ENCODE peak calls at places on chromosome 21, in seven cellular contexts. E, G, A, X, P, D and Y are unnamed samples.

GRCh38 chr21:44265734-44266270 is 4.1 kb upstream of the DNMT3L start:
- DNase-seq in E (no peak), G (no peak), A (no peak), X (no peak), P (no peak), D (no peak), Y (peak)

GRCh38 chr21:46625759-46626158 is 9.7 kb upstream of the PRMT2 start:
- DNase-seq in E (no peak), G (no peak), A (no peak), X (no peak), P (no peak), D (no peak), Y (no peak)

GRCh38 chr21:22961248-22961647 is 1963.0 kb downstream of the NCAM2 start:
- DNase-seq in E (no peak), G (no peak), A (no peak), X (no peak), P (no peak), D (no peak), Y (no peak)

GRCh38 chr21:15406791-15407190 is 323.0 kb upstream of the USP25 start:
- DNase-seq in E (peak), G (no peak), A (no peak), X (no peak), P (no peak), D (no peak), Y (no peak)

GRCh38 chr21:42781150-42781980 is 98.0 kb downstream of the WDR4 start:
- DNase-seq in E (peak), G (no peak), A (peak), X (no peak), P (no peak), D (no peak), Y (no peak)

GRCh38 chr21:42120056-42120903 is 49.2 kb downstream of the UMODL1 start:
- DNase-seq in E (no peak), G (no peak), A (no peak), X (no peak), P (no peak), D (no peak), Y (no peak)

GRCh38 chr21:39429445-39429844 is 16.1 kb downstream of the LCA5L start:
- DNase-seq in E (no peak), G (no peak), A (no peak), X (no peak), P (no peak), D (no peak), Y (no peak)

GRCh38 chr21:42373181-42373907 is 7.0 kb upstream of the TFF1 start:
- DNase-seq in E (no peak), G (no peak), A (no peak), X (no peak), P (no peak), D (peak), Y (no peak)

GRCh38 chr21:17492415-17493168 is 20.3 kb upstream of the CXADR start:
- DNase-seq in E (no peak), G (no peak), A (no peak), X (no peak), P (no peak), D (no peak), Y (no peak)

GRCh38 chr21:14918542-14918941 is 146.3 kb downstream of the NRIP1 start:
- DNase-seq in E (no peak), G (no peak), A (no peak), X (no peak), P (no peak), D (no peak), Y (no peak)

GRCh38 chr21:36904093-36904666 is 62.3 kb downstream of the HLCS start:
- DNase-seq in E (no peak), G (no peak), A (no peak), X (no peak), P (no peak), D (no peak), Y (no peak)

GRCh38 chr21:17128132-17128531 is 384.7 kb upstream of the CXADR start:
- DNase-seq in E (no peak), G (no peak), A (peak), X (no peak), P (no peak), D (no peak), Y (no peak)

GRCh38 chr21:42461881-42462877 is 33.8 kb downstream of the RSPH1 start:
- DNase-seq in E (peak), G (no peak), A (no peak), X (no peak), P (no peak), D (no peak), Y (no peak)

GRCh38 chr21:43374228-43374885 is 52.6 kb downstream of the SIK1 start:
- DNase-seq in E (no peak), G (no peak), A (no peak), X (no peak), P (no peak), D (no peak), Y (peak)

GRCh38 chr21:14968029-14968428 is 96.8 kb downstream of the NRIP1 start:
- DNase-seq in E (no peak), G (no peak), A (no peak), X (no peak), P (no peak), D (no peak), Y (no peak)

GRCh38 chr21:42158846-42159245 is 60.1 kb upstream of the ABCG1 start:
- DNase-seq in E (no peak), G (no peak), A (no peak), X (no peak), P (no peak), D (no peak), Y (no peak)

GRCh38 chr21:26965567-26966359 is 1.1 kb downstream of the ADAMTS5 start:
- DNase-seq in E (peak), G (no peak), A (peak), X (no peak), P (peak), D (peak), Y (peak)

GRCh38 chr21:23740463-23740862 is 1866.8 kb downstream of the MRPL39 start:
- DNase-seq in E (no peak), G (no peak), A (no peak), X (no peak), P (no peak), D (no peak), Y (no peak)

GRCh38 chr21:37557261-37557950 is 190.8 kb downstream of the DYRK1A start:
- DNase-seq in E (no peak), G (no peak), A (no peak), X (no peak), P (no peak), D (no peak), Y (no peak)

GRCh38 chr21:42552407-42553336 is 39.0 kb downstream of the SLC37A1 start:
- DNase-seq in E (no peak), G (no peak), A (no peak), X (no peak), P (no peak), D (peak), Y (no peak)

GRCh38 chr21:17967319-17967718 is 148.2 kb upstream of the C21orf91 start:
- DNase-seq in E (no peak), G (no peak), A (no peak), X (no peak), P (no peak), D (no peak), Y (no peak)

GRCh38 chr21:42466700-42467612 is 29.1 kb downstream of the RSPH1 start:
- DNase-seq in E (peak), G (no peak), A (no peak), X (no peak), P (peak), D (no peak), Y (no peak)

GRCh38 chr21:36860736-36861594 is 105.5 kb downstream of the HLCS start:
- DNase-seq in E (peak), G (no peak), A (no peak), X (no peak), P (peak), D (no peak), Y (no peak)

GRCh38 chr21:14686466-14687276 is 140.6 kb upstream of the SAMSN1 start:
- DNase-seq in E (no peak), G (no peak), A (no peak), X (no peak), P (no peak), D (no peak), Y (no peak)

GRCh38 chr21:41171210-41171609 is 3.2 kb downstream of the BACE2 start:
- DNase-seq in E (peak), G (no peak), A (no peak), X (no peak), P (no peak), D (peak), Y (no peak)

GRCh38 chr21:41828884-41829360 is 50.2 kb downstream of the PRDM15 start:
- DNase-seq in E (no peak), G (no peak), A (no peak), X (no peak), P (no peak), D (no peak), Y (no peak)

GRCh38 chr21:16587141-16587570 is 857.4 kb downstream of the USP25 start:
- DNase-seq in E (peak), G (peak), A (peak), X (no peak), P (peak), D (peak), Y (peak)

GRCh38 chr21:28758042-28758882 is 234.4 kb downstream of the LTN1 start:
- DNase-seq in E (no peak), G (no peak), A (no peak), X (no peak), P (no peak), D (no peak), Y (no peak)

GRCh38 chr21:28752131-28752530 is 240.5 kb downstream of the LTN1 start:
- DNase-seq in E (no peak), G (no peak), A (no peak), X (no peak), P (no peak), D (no peak), Y (no peak)

GRCh38 chr21:28754127-28754611 is 238.5 kb downstream of the LTN1 start:
- DNase-seq in E (no peak), G (no peak), A (no peak), X (no peak), P (peak), D (peak), Y (peak)

GRCh38 chr21:28758883-28759242 is 233.8 kb downstream of the LTN1 start:
- DNase-seq in E (no peak), G (no peak), A (no peak), X (no peak), P (no peak), D (no peak), Y (no peak)

DNA sequence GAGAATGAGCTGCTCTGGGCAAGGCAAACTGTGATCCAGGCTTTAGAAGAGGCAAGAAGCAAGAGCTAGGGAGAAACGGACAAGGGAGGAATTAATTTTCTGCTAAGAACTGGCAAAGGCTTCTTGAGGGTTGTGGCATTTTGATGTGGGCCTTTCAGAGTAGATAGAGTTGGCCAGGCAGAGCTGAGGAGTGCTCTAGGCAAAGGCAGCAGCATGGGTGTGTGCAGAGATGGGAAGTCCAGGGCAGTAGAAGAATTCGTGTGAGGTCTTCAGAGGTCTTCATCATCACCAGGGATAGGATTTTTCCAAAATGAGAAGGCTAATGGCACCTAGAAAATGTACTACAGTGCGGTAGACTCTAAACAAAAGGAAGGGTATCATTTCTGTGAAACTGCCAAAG is 237.8 kb downstream of the LTN1 start:
- DNase-seq in E (no peak), G (no peak), A (no peak), X (no peak), P (no peak), D (no peak), Y (no peak)
- H3K27ac ChIP-seq in E (no peak), G (peak), A (no peak), X (no peak), P (no peak), D (peak), Y (peak)

GRCh38 chr21:32727478-32727727 is 410 bp downstream of the SYNJ1 start:
- DNase-seq in E (peak), G (no peak), A (no peak), X (no peak), P (no peak), D (peak), Y (no peak)

GRCh38 chr21:32732544-32732943 is 4.7 kb upstream of the SYNJ1 start:
- DNase-seq in E (no peak), G (no peak), A (no peak), X (no peak), P (no peak), D (no peak), Y (no peak)

GRCh38 chr21:32726742-32727477 is 903 bp downstream of the SYNJ1 start:
- DNase-seq in E (no peak), G (no peak), A (no peak), X (no peak), P (peak), D (no peak), Y (no peak)

GRCh38 chr21:32727728-32728454 is at the start of gene SYNJ1:
- DNase-seq in E (peak), G (peak), A (peak), X (peak), P (peak), D (peak), Y (peak)

GRCh38 chr21:32728455-32729237 is 833 bp upstream of the SYNJ1 start:
- DNase-seq in E (no peak), G (no peak), A (no peak), X (no peak), P (no peak), D (no peak), Y (no peak)
- H3K27ac ChIP-seq in E (peak), G (peak), A (peak), X (peak), P (peak), D (peak), Y (peak)

GRCh38 chr21:25571726-25572121 is 35.6 kb downstream of the MRPL39 start:
- DNase-seq in E (no peak), G (no peak), A (no peak), X (no peak), P (no peak), D (no peak), Y (no peak)

GRCh38 chr21:25569084-25569483 is 38.2 kb downstream of the MRPL39 start:
- DNase-seq in E (no peak), G (no peak), A (no peak), X (no peak), P (no peak), D (no peak), Y (no peak)

GRCh38 chr21:25568230-25568629 is 39.1 kb downstream of the MRPL39 start:
- DNase-seq in E (peak), G (no peak), A (peak), X (no peak), P (peak), D (no peak), Y (peak)

GRCh38 chr21:25567472-25567871 is 39.8 kb downstream of the MRPL39 start:
- DNase-seq in E (no peak), G (no peak), A (no peak), X (no peak), P (no peak), D (no peak), Y (no peak)

GRCh38 chr21:25569711-25570110 is 37.6 kb downstream of the MRPL39 start:
- DNase-seq in E (no peak), G (no peak), A (no peak), X (no peak), P (no peak), D (no peak), Y (no peak)
- H3K27ac ChIP-seq in E (no peak), G (no peak), A (no peak), X (peak), P (no peak), D (no peak), Y (no peak)

GRCh38 chr21:35475768-35476167 is 426.7 kb upstream of the RUNX1 start:
- DNase-seq in E (no peak), G (no peak), A (no peak), X (no peak), P (peak), D (no peak), Y (no peak)
- H3K27ac ChIP-seq in E (peak), G (peak), A (no peak), X (no peak), P (peak), D (no peak), Y (no peak)

DNA sequence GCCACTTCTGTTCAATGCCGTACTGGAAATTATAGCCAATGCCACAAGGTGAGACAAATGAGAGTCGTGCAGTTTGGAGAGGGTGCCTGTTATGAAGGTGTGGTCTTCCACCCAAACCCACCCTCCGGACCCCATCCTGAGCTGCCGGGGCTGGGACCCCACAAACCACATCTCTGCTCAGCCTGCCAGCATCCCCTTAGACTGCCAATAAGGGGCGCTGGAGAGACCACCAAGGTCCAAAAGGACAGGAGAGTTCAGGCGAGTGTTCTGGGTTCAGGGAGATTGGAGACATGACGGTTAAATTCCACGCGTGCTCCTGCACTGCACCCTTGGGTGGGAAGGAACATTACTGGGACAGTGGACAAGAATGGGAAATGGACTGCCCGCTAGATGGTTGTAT is 48.7 kb upstream of the COL18A1 start:
- DNase-seq in E (no peak), G (no peak), A (no peak), X (no peak), P (no peak), D (no peak), Y (peak)
- H3K27ac ChIP-seq in E (no peak), G (peak), A (peak), X (no peak), P (no peak), D (no peak), Y (peak)